ENCODE peak calls at places on chromosomes 6 and 20, in nine cellular contexts. U, A, N, W, T, K, G, F and E are unnamed samples.

GRCh38 chr6:17298257-17298656 is 17.1 kb downstream of the RBM24 start:
- DNase-seq in F (no peak), T (no peak), A (no peak), U (no peak), W (no peak), K (no peak), G (no peak), N (no peak), E (no peak)

GRCh38 chr6:133055527-133055966 is 185.6 kb upstream of the EYA4 start:
- DNase-seq in K (peak; percentile 3), N (no peak), A (no peak), U (no peak), T (no peak), F (no peak), W (no peak), G (no peak), E (no peak)

GRCh38 chr20:19021406-19022117 is 190.9 kb upstream of the SLC24A3 start:
- DNase-seq in W (no peak), U (no peak), A (no peak), G (no peak), F (no peak), T (no peak), N (no peak), K (no peak), E (no peak)

GRCh38 chr6:39339557-39340555 is 17.4 kb upstream of the KCNK16 start:
- DNase-seq in U (no peak), F (no peak), N (no peak), W (no peak), T (no peak), K (no peak), G (no peak), A (no peak), E (no peak)

GRCh38 chr20:25623225-25623735 is 534 bp downstream of the NANP start:
- DNase-seq in F (no peak), K (peak; percentile 29), T (no peak), A (peak; percentile 25), U (no peak), G (peak; percentile 61), N (peak; percentile 18), W (peak; percentile 28), E (peak; percentile 29)

GRCh38 chr6:100186552-100186951 is 192.5 kb upstream of the MCHR2 start:
- DNase-seq in F (no peak), N (peak; percentile 66), T (no peak), K (no peak), G (no peak), A (no peak), W (peak; percentile 56), U (no peak), E (no peak)

GRCh38 chr6:24918641-24919403 is 16.9 kb downstream of the RIPOR2 start:
- DNase-seq in W (no peak), T (no peak), F (no peak), U (no peak), G (no peak), A (no peak), K (peak; percentile 84), N (no peak), E (no peak)

GRCh38 chr6:30163090-30163917 is at the start of gene TRIM15:
- DNase-seq in U (no peak), N (no peak), K (no peak), W (no peak), F (no peak), G (peak; percentile 78), A (peak; percentile 42), T (no peak), E (no peak)

GRCh38 chr6:51965222-51965801 is 122.1 kb downstream of the PKHD1 start:
- DNase-seq in T (no peak), F (no peak), N (no peak), G (no peak), K (no peak), A (no peak), U (no peak), W (no peak), E (no peak)

GRCh38 chr20:1499528-1500420 is 8.6 kb upstream of the SIRPB2 start:
- DNase-seq in F (no peak), T (no peak), W (no peak), A (no peak), U (no peak), K (peak; percentile 35), G (peak; percentile 21), N (no peak), E (no peak)

GRCh38 chr6:81552644-81553043 is 199.8 kb downstream of the TENT5A start:
- DNase-seq in F (no peak), N (no peak), U (no peak), K (no peak), T (no peak), W (no peak), G (no peak), A (no peak), E (no peak)

GRCh38 chr6:3211681-3212080 is 15.8 kb downstream of the TUBB2B start:
- DNase-seq in U (no peak), F (no peak), W (no peak), K (peak; percentile 67), N (no peak), G (no peak), A (no peak), T (no peak), E (no peak)

GRCh38 chr6:12494161-12494560 is 204.0 kb downstream of the EDN1 start:
- DNase-seq in W (no peak), A (no peak), T (no peak), N (no peak), F (no peak), K (no peak), U (no peak), G (no peak), E (no peak)